ENCODE peak calls at places on chromosomes 16 and 17, in nine cellular contexts. P is NCI-H1105; Z is GDM1; M is head of caudate nucleus; I is stimulated activated CD4-positive, alpha-beta T cell treated with anti-CD3 and anti-CD28 coated beads, TNF-alpha, amount 100 ng/mL, for 1 hour; Y is left ventricle myocardium superior; Q is neural crest cell; G is cardiac muscle cell; B is GM19239. C is an unnamed sample.

GRCh38 chr16:84806256-84806889 is 13.4 kb upstream of the CRISPLD2 start:
- DNase-seq in P (no peak), Z (no peak), M (no peak), I (no peak), Y (peak), Q (no peak), G (no peak), B (no peak), C (no peak)

GRCh38 chr16:84862804-84863484 is 43.2 kb downstream of the CRISPLD2 start:
- DNase-seq in P (no peak), Z (no peak), M (no peak), I (no peak), Y (peak), Q (no peak), G (no peak), B (no peak), C (no peak)

GRCh38 chr16:62965831-62966230 is 929.6 kb upstream of the CDH8 start:
- DNase-seq in P (no peak), Z (no peak), M (no peak), I (no peak), Y (no peak), Q (no peak), G (no peak), B (no peak), C (no peak)

GRCh38 chr17:73800893-73801292 is 156.6 kb upstream of the SDK2 start:
- DNase-seq in P (peak), Z (no peak), M (no peak), I (no peak), Y (no peak), Q (no peak), G (no peak), B (no peak), C (no peak)

GRCh38 chr16:7246578-7246977 is 86.1 kb upstream of the RBFOX1 start:
- DNase-seq in P (no peak), Z (no peak), M (no peak), I (no peak), Y (peak), Q (peak), G (peak), B (no peak), C (no peak)

GRCh38 chr17:49582789-49583188 is 7.1 kb downstream of the NXPH3 start:
- DNase-seq in P (no peak), Z (no peak), M (no peak), I (no peak), Y (no peak), Q (no peak), G (no peak), B (no peak), C (no peak)

GRCh38 chr16:29665294-29666077 is 2.4 kb downstream of the SPN start:
- DNase-seq in P (no peak), Z (no peak), M (no peak), I (no peak), Y (no peak), Q (no peak), G (no peak), B (no peak), C (no peak)

GRCh38 chr17:43545383-43545632 is 832 bp downstream of the ETV4 start:
- DNase-seq in P (no peak), Z (no peak), M (no peak), I (no peak), Y (peak), Q (no peak), G (peak), B (no peak), C (no peak)

GRCh38 chr16:29983420-29984136 is 9.9 kb downstream of the TAOK2 start:
- DNase-seq in P (no peak), Z (no peak), M (no peak), I (no peak), Y (no peak), Q (no peak), G (no peak), B (no peak), C (no peak)

C was measured in dorsolateral prefrontal cortex.